ENCODE peak calls at places on chromosomes 1 and 21, in eight cellular contexts. L is lower lobe of right lung, N is OCI-LY7, D is pancreas, I is PC-3, P is lung, G is breast epithelium, K is colonic mucosa. J is an unnamed sample.

GRCh38 chr1:29639741-29640427 is 403.6 kb downstream of the PTPRU start:
- DNase-seq in P (no peak), I (peak), N (no peak), G (no peak), L (no peak), K (no peak), D (no peak), J (no peak)

GRCh38 chr1:23727362-23727811 is 15.9 kb upstream of the ELOA start:
- DNase-seq in P (peak), I (no peak), D (peak), N (peak), G (peak), L (peak), K (peak), J (no peak)

GRCh38 chr1:58183286-58183685 is 363.2 kb downstream of the OMA1 start:
- DNase-seq in L (no peak), D (no peak), I (no peak), G (no peak), K (no peak), N (no peak), P (no peak), J (no peak)

GRCh38 chr1:47230692-47231313 is 1.2 kb downstream of the TAL1 start:
- DNase-seq in L (no peak), I (no peak), D (no peak), P (no peak), G (no peak), N (no peak), K (no peak), J (no peak)

GRCh38 chr1:219365435-219365834 is 191.8 kb downstream of the LYPLAL1 start:
- DNase-seq in K (no peak), L (no peak), G (no peak), D (no peak), N (no peak), I (no peak), P (no peak), J (no peak)

GRCh38 chr1:179706339-179706941 is 36.7 kb upstream of the FAM163A start:
- DNase-seq in P (peak), I (peak), D (peak), G (no peak), K (peak), L (no peak), N (peak), J (peak)

GRCh38 chr1:160453443-160453842 is 53.1 kb downstream of the VANGL2 start:
- DNase-seq in D (no peak), N (no peak), L (no peak), P (no peak), I (no peak), G (no peak), K (no peak), J (no peak)

GRCh38 chr1:169117599-169117998 is 11.1 kb downstream of the ATP1B1 start:
- DNase-seq in P (no peak), I (no peak), K (no peak), N (no peak), D (no peak), G (no peak), L (no peak), J (no peak)

GRCh38 chr1:157040802-157041201 is 4.7 kb downstream of the ARHGEF11 start:
- DNase-seq in N (no peak), P (no peak), D (no peak), K (peak), G (no peak), L (no peak), I (peak), J (no peak)

GRCh38 chr1:214228976-214229375 is 52.0 kb upstream of the SMYD2 start:
- DNase-seq in N (no peak), P (no peak), L (no peak), D (no peak), G (no peak), I (no peak), K (no peak), J (no peak)

GRCh38 chr1:59418361-59418760 is 121.5 kb downstream of the FGGY start:
- DNase-seq in N (no peak), I (no peak), P (no peak), D (no peak), L (no peak), K (no peak), G (no peak), J (no peak)

GRCh38 chr21:44296103-44296519 is 3.7 kb upstream of the PFKL start:
- DNase-seq in G (no peak), P (no peak), N (no peak), I (no peak), D (no peak), K (no peak), L (no peak), J (no peak)

GRCh38 chr1:75327395-75327794 is 193.2 kb downstream of the LHX8 start:
- DNase-seq in G (no peak), L (no peak), K (no peak), N (no peak), P (no peak), I (no peak), D (no peak), J (no peak)

GRCh38 chr1:3028531-3029282 is 7.4 kb downstream of the ACTRT2 start:
- DNase-seq in I (no peak), G (no peak), L (no peak), K (no peak), D (no peak), P (no peak), N (no peak), J (no peak)

DNA sequence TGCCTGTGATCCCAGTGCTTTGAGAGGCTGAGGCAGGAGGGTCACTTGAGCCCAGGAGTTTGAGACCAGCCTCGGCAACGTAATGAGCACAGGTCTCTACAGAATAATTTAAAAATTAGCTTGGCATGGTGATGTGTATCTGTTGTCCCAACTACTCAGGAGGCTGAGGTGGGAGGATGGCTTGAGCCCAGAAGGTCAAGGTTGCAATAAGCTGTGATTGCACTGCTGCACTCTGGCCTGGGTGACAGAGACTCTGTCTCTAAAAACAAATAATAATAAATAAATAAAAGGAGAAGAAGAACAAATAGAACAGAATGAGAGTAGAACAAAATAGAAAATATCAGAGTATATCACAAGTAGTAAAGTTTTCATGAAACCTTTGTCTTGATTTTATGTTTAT is 22.8 kb upstream of the APOBEC4 start:
- DNase-seq in G (no peak), D (no peak), P (no peak), I (no peak), L (no peak), N (no peak), K (no peak), J (no peak)
- H3K27ac ChIP-seq in G (no peak), D (no peak), P (no peak), I (no peak), L (no peak), N (no peak), K (no peak), J (no peak)

GRCh38 chr1:236689713-236690569 is 3.6 kb downstream of the ACTN2 start:
- DNase-seq in G (no peak), I (no peak), K (no peak), D (no peak), L (no peak), N (no peak), P (no peak), J (no peak)
- H3K27ac ChIP-seq in G (no peak), I (no peak), K (no peak), D (no peak), L (no peak), N (no peak), P (no peak), J (peak)

GRCh38 chr1:19393051-19393450 is 80.9 kb downstream of the SLC66A1 start:
- DNase-seq in P (no peak), K (no peak), D (no peak), I (no peak), N (peak), L (no peak), G (no peak), J (no peak)

GRCh38 chr1:19395678-19396192 is 83.6 kb downstream of the SLC66A1 start:
- DNase-seq in I (peak), K (no peak), G (no peak), L (no peak), N (no peak), P (no peak), D (no peak), J (no peak)

GRCh38 chr1:19397217-19397945 is 85.3 kb downstream of the SLC66A1 start:
- DNase-seq in K (no peak), N (no peak), I (no peak), G (no peak), L (no peak), D (no peak), P (no peak), J (no peak)

GRCh38 chr1:19398309-19398760 is 86.2 kb downstream of the SLC66A1 start:
- DNase-seq in P (peak), K (no peak), N (no peak), D (no peak), L (no peak), G (no peak), I (peak), J (no peak)

GRCh38 chr1:19396280-19396679 is 84.2 kb downstream of the SLC66A1 start:
- DNase-seq in K (no peak), I (no peak), D (no peak), N (no peak), P (no peak), G (no peak), L (no peak), J (no peak)
- H3K27ac ChIP-seq in K (no peak), I (no peak), D (no peak), N (no peak), P (no peak), G (no peak), L (no peak), J (no peak)

GRCh38 chr1:87591492-87591891 is 262.8 kb downstream of the LMO4 start:
- DNase-seq in G (no peak), D (no peak), L (no peak), K (no peak), P (no peak), N (no peak), I (no peak), J (no peak)

GRCh38 chr1:87595384-87595781 is 266.7 kb downstream of the LMO4 start:
- DNase-seq in D (no peak), K (no peak), P (no peak), I (no peak), L (no peak), N (no peak), G (no peak), J (no peak)

GRCh38 chr1:87598429-87598828 is 269.7 kb downstream of the LMO4 start:
- DNase-seq in K (no peak), D (no peak), N (no peak), P (no peak), G (no peak), I (peak), L (no peak), J (no peak)

GRCh38 chr1:87592156-87592555 is 263.5 kb downstream of the LMO4 start:
- DNase-seq in G (no peak), K (no peak), D (no peak), N (no peak), L (no peak), I (no peak), P (no peak), J (no peak)

DNA sequence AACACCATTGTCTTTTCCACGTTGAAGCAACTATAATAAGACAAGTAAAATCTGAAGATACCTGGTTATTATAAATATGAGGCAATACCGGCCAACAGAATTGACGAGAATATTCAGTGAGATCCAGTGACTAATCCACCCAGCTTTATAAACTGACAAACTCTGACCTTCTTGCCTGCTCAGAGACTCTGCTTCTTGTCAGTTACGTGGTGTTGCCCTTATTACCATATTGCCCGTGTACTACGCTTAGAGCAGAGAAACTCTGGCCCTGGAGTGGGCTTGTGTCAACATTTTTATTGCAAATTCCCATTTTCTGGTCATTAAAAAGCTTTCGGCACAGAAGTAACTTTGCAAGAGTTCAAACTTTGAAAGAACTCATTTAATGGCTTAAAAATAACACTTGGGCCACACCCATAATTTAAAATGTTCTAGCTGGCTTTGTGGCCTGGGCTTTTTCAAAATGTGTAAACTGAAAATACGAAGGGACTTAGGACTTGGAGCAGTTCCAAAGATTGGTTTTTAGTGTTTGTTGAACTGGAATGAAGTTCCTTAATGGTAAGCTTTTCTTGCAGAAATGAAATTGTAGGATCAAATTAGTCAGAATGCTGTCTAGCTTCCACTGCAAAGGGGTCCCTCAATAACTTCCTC is 266.2 kb downstream of the LMO4 start:
- DNase-seq in K (peak), L (no peak), P (no peak), D (no peak), I (no peak), N (no peak), G (no peak), J (no peak)
- H3K27ac ChIP-seq in K (peak), L (no peak), P (no peak), D (no peak), I (no peak), N (no peak), G (no peak), J (no peak)